ENCODE peak calls at places on chromosomes 12 and 14, in nine cellular contexts. One of them, this sample, is unnamed.
A peak's percentile ranks its signal among the peaks of the same experiment; 100 is the strongest.

GRCh38 chr12:111066744-111067437 is 146.5 kb upstream of the MYL2 start:
- DNase-seq in brain microvascular endothelial cell: no peak
- DNase-seq in left ventricle myocardium inferior: no peak
- DNase-seq in HL-60: peak; percentile 12
- DNase-seq in dorsolateral prefrontal cortex: no peak
- DNase-seq in cardiac muscle cell: no peak
- DNase-seq in heart left ventricle: no peak
- DNase-seq in uterus: no peak
- DNase-seq in heart right ventricle: no peak
- DNase-seq in this sample: no peak

GRCh38 chr12:111699962-111700361 is 14.1 kb downstream of the ACAD10 start:
- DNase-seq in brain microvascular endothelial cell: no peak
- DNase-seq in left ventricle myocardium inferior: no peak
- DNase-seq in HL-60: no peak
- DNase-seq in dorsolateral prefrontal cortex: no peak
- DNase-seq in cardiac muscle cell: no peak
- DNase-seq in heart left ventricle: no peak
- DNase-seq in uterus: no peak
- DNase-seq in heart right ventricle: no peak
- DNase-seq in this sample: no peak

GRCh38 chr12:11765817-11766794 is 116.6 kb downstream of the ETV6 start:
- DNase-seq in brain microvascular endothelial cell: no peak
- DNase-seq in left ventricle myocardium inferior: no peak
- DNase-seq in HL-60: no peak
- DNase-seq in dorsolateral prefrontal cortex: no peak
- DNase-seq in cardiac muscle cell: no peak
- DNase-seq in heart left ventricle: no peak
- DNase-seq in uterus: no peak
- DNase-seq in heart right ventricle: peak; percentile 67
- DNase-seq in this sample: peak; percentile 46

GRCh38 chr14:61749867-61750266 is 12.4 kb upstream of the SNAPC1 start:
- DNase-seq in brain microvascular endothelial cell: no peak
- DNase-seq in left ventricle myocardium inferior: no peak
- DNase-seq in HL-60: no peak
- DNase-seq in dorsolateral prefrontal cortex: no peak
- DNase-seq in cardiac muscle cell: peak; percentile 60
- DNase-seq in heart left ventricle: no peak
- DNase-seq in uterus: no peak
- DNase-seq in heart right ventricle: no peak
- DNase-seq in this sample: no peak

GRCh38 chr14:71361874-71362273 is 454.6 kb downstream of the PCNX1 start:
- DNase-seq in brain microvascular endothelial cell: no peak
- DNase-seq in left ventricle myocardium inferior: no peak
- DNase-seq in HL-60: no peak
- DNase-seq in dorsolateral prefrontal cortex: no peak
- DNase-seq in cardiac muscle cell: no peak
- DNase-seq in heart left ventricle: no peak
- DNase-seq in uterus: no peak
- DNase-seq in heart right ventricle: no peak
- DNase-seq in this sample: no peak

GRCh38 chr12:45669093-45669492 is 60.4 kb upstream of the ARID2 start:
- DNase-seq in brain microvascular endothelial cell: no peak
- DNase-seq in left ventricle myocardium inferior: no peak
- DNase-seq in HL-60: no peak
- DNase-seq in dorsolateral prefrontal cortex: no peak
- DNase-seq in cardiac muscle cell: no peak
- DNase-seq in heart left ventricle: no peak
- DNase-seq in uterus: no peak
- DNase-seq in heart right ventricle: no peak
- DNase-seq in this sample: no peak

GRCh38 chr14:58846682-58847465 is 209.1 kb downstream of the DACT1 start:
- DNase-seq in brain microvascular endothelial cell: no peak
- DNase-seq in left ventricle myocardium inferior: no peak
- DNase-seq in HL-60: no peak
- DNase-seq in dorsolateral prefrontal cortex: no peak
- DNase-seq in cardiac muscle cell: peak; percentile 24
- DNase-seq in heart left ventricle: no peak
- DNase-seq in uterus: no peak
- DNase-seq in heart right ventricle: no peak
- DNase-seq in this sample: no peak

GRCh38 chr14:74326369-74327152 is 21.7 kb upstream of the VRTN start:
- DNase-seq in brain microvascular endothelial cell: no peak
- DNase-seq in left ventricle myocardium inferior: no peak
- DNase-seq in HL-60: no peak
- DNase-seq in dorsolateral prefrontal cortex: no peak
- DNase-seq in cardiac muscle cell: peak; percentile 91
- DNase-seq in heart left ventricle: no peak
- DNase-seq in uterus: no peak
- DNase-seq in heart right ventricle: no peak
- DNase-seq in this sample: no peak

GRCh38 chr14:30373053-30373849 is 185.7 kb upstream of the G2E3 start:
- DNase-seq in brain microvascular endothelial cell: no peak
- DNase-seq in left ventricle myocardium inferior: no peak
- DNase-seq in HL-60: no peak
- DNase-seq in dorsolateral prefrontal cortex: no peak
- DNase-seq in cardiac muscle cell: no peak
- DNase-seq in heart left ventricle: no peak
- DNase-seq in uterus: no peak
- DNase-seq in heart right ventricle: no peak
- DNase-seq in this sample: no peak
- TF ChIP-seq CTCF in brain microvascular endothelial cell: no peak
- TF ChIP-seq CTCF in left ventricle myocardium inferior: no peak
- TF ChIP-seq CTCF in HL-60: no peak
- TF ChIP-seq CTCF in dorsolateral prefrontal cortex: no peak
- TF ChIP-seq CTCF in cardiac muscle cell: no peak
- TF ChIP-seq CTCF in heart left ventricle: no peak
- TF ChIP-seq CTCF in uterus: no peak
- TF ChIP-seq CTCF in heart right ventricle: no peak
- TF ChIP-seq CTCF in this sample: no peak

GRCh38 chr14:100709252-100709955 is 17.3 kb upstream of the DLK1 start:
- DNase-seq in brain microvascular endothelial cell: no peak
- DNase-seq in left ventricle myocardium inferior: peak; percentile 39
- DNase-seq in HL-60: no peak
- DNase-seq in dorsolateral prefrontal cortex: no peak
- DNase-seq in cardiac muscle cell: peak; percentile 52
- DNase-seq in heart left ventricle: no peak
- DNase-seq in uterus: peak; percentile 50
- DNase-seq in heart right ventricle: peak; percentile 32
- DNase-seq in this sample: no peak
- H3K4me3 ChIP-seq in brain microvascular endothelial cell: peak overlapping the region; percentile 27
- H3K4me3 ChIP-seq in left ventricle myocardium inferior: peak overlapping the region; percentile 48
- H3K4me3 ChIP-seq in HL-60: no peak overlapping the region
- H3K4me3 ChIP-seq in dorsolateral prefrontal cortex: peak overlapping the region; percentile 39
- H3K4me3 ChIP-seq in cardiac muscle cell: no peak overlapping the region
- H3K4me3 ChIP-seq in heart left ventricle: no peak overlapping the region
- H3K4me3 ChIP-seq in uterus: no peak overlapping the region
- H3K4me3 ChIP-seq in heart right ventricle: peak overlapping the region; percentile 8
- H3K4me3 ChIP-seq in this sample: peak overlapping the region; percentile 44

DNA sequence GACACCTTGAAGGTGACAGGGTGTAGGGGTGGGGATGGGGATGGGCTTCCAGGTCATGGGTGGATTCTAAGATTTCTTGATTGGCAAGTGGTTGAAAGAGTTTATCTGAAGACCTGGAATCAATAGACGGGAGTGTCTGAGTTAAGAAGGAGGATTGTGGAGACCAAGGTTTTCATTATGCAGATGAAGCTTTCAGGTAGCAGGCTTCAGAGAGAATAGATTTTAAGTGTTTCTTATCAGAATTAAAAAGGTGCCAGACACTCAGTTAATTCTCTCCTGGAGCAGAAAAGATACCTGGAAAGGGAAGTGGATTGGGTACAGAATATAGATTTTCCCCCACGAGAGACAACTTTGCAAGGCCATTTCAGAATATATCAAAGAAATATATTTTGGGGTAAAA is 211.7 kb upstream of the PRICKLE1 start:
- DNase-seq in brain microvascular endothelial cell: no peak
- DNase-seq in left ventricle myocardium inferior: no peak
- DNase-seq in HL-60: no peak
- DNase-seq in dorsolateral prefrontal cortex: no peak
- DNase-seq in cardiac muscle cell: no peak
- DNase-seq in heart left ventricle: no peak
- DNase-seq in uterus: no peak
- DNase-seq in heart right ventricle: no peak
- DNase-seq in this sample: no peak
- H3K27ac ChIP-seq in brain microvascular endothelial cell: no peak overlapping the region
- H3K27ac ChIP-seq in left ventricle myocardium inferior: no peak overlapping the region
- H3K27ac ChIP-seq in HL-60: no peak overlapping the region
- H3K27ac ChIP-seq in dorsolateral prefrontal cortex: no peak overlapping the region
- H3K27ac ChIP-seq in cardiac muscle cell: no peak overlapping the region
- H3K27ac ChIP-seq in heart left ventricle: no peak overlapping the region
- H3K27ac ChIP-seq in uterus: no peak overlapping the region
- H3K27ac ChIP-seq in heart right ventricle: no peak overlapping the region
- H3K27ac ChIP-seq in this sample: no peak overlapping the region

GRCh38 chr12:57487597-57488396 is at the start of gene MARS1:
- DNase-seq in brain microvascular endothelial cell: peak; percentile 95
- DNase-seq in left ventricle myocardium inferior: peak; percentile 93
- DNase-seq in HL-60: peak; percentile 96
- DNase-seq in dorsolateral prefrontal cortex: peak; percentile 94
- DNase-seq in cardiac muscle cell: peak; percentile 96
- DNase-seq in heart left ventricle: peak; percentile 95
- DNase-seq in uterus: peak; percentile 95
- DNase-seq in heart right ventricle: peak; percentile 95
- DNase-seq in this sample: peak; percentile 85
- TF ChIP-seq CTCF in brain microvascular endothelial cell: no peak
- TF ChIP-seq CTCF in left ventricle myocardium inferior: no peak
- TF ChIP-seq CTCF in HL-60: no peak
- TF ChIP-seq CTCF in dorsolateral prefrontal cortex: no peak
- TF ChIP-seq CTCF in cardiac muscle cell: no peak
- TF ChIP-seq CTCF in heart left ventricle: no peak
- TF ChIP-seq CTCF in uterus: peak; percentile 19
- TF ChIP-seq CTCF in heart right ventricle: no peak
- TF ChIP-seq CTCF in this sample: no peak

GRCh38 chr14:22887260-22887989 is 4.4 kb downstream of the REM2 start:
- DNase-seq in brain microvascular endothelial cell: peak; percentile 62
- DNase-seq in left ventricle myocardium inferior: no peak
- DNase-seq in HL-60: no peak
- DNase-seq in dorsolateral prefrontal cortex: no peak
- DNase-seq in cardiac muscle cell: peak; percentile 89
- DNase-seq in heart left ventricle: no peak
- DNase-seq in uterus: peak; percentile 52
- DNase-seq in heart right ventricle: no peak
- DNase-seq in this sample: no peak

GRCh38 chr14:22887990-22888378 is 5.0 kb downstream of the REM2 start:
- DNase-seq in brain microvascular endothelial cell: no peak
- DNase-seq in left ventricle myocardium inferior: no peak
- DNase-seq in HL-60: no peak
- DNase-seq in dorsolateral prefrontal cortex: no peak
- DNase-seq in cardiac muscle cell: no peak
- DNase-seq in heart left ventricle: no peak
- DNase-seq in uterus: no peak
- DNase-seq in heart right ventricle: no peak
- DNase-seq in this sample: no peak

GRCh38 chr14:22886500-22887259 is 3.7 kb downstream of the REM2 start:
- DNase-seq in brain microvascular endothelial cell: peak; percentile 37
- DNase-seq in left ventricle myocardium inferior: peak; percentile 71
- DNase-seq in HL-60: no peak
- DNase-seq in dorsolateral prefrontal cortex: no peak
- DNase-seq in cardiac muscle cell: peak; percentile 78
- DNase-seq in heart left ventricle: peak; percentile 81
- DNase-seq in uterus: peak; percentile 80
- DNase-seq in heart right ventricle: peak; percentile 70
- DNase-seq in this sample: no peak

GRCh38 chr14:22884721-22885523 is 1.9 kb downstream of the REM2 start:
- DNase-seq in brain microvascular endothelial cell: no peak
- DNase-seq in left ventricle myocardium inferior: no peak
- DNase-seq in HL-60: no peak
- DNase-seq in dorsolateral prefrontal cortex: no peak
- DNase-seq in cardiac muscle cell: no peak
- DNase-seq in heart left ventricle: no peak
- DNase-seq in uterus: no peak
- DNase-seq in heart right ventricle: no peak
- DNase-seq in this sample: no peak

DNA sequence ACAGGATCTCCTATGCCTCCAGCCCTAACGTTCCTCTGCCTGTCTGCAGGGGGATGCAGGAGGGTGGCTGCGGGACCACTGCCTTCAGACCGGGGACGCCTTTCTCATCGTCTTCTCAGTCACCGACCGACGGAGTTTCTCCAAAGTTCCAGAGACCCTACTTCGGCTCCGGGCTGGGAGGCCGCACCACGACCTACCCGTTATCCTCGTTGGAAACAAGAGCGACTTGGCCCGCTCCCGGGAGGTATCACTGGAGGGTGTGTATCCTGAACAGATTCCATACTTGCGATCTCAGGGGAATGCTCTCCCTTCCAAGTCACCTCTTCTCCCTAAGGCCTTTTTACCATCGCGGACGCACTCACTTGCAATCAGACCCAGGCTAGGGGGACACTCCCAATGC is 3.0 kb downstream of the REM2 start:
- DNase-seq in brain microvascular endothelial cell: no peak
- DNase-seq in left ventricle myocardium inferior: no peak
- DNase-seq in HL-60: no peak
- DNase-seq in dorsolateral prefrontal cortex: no peak
- DNase-seq in cardiac muscle cell: no peak
- DNase-seq in heart left ventricle: no peak
- DNase-seq in uterus: no peak
- DNase-seq in heart right ventricle: no peak
- DNase-seq in this sample: no peak
- H3K4me3 ChIP-seq in brain microvascular endothelial cell: no peak overlapping the region
- H3K4me3 ChIP-seq in left ventricle myocardium inferior: peak overlapping the region; percentile 72
- H3K4me3 ChIP-seq in HL-60: no peak overlapping the region
- H3K4me3 ChIP-seq in dorsolateral prefrontal cortex: no peak overlapping the region
- H3K4me3 ChIP-seq in cardiac muscle cell: peak overlapping the region; percentile 45
- H3K4me3 ChIP-seq in heart left ventricle: no peak overlapping the region
- H3K4me3 ChIP-seq in uterus: no peak overlapping the region
- H3K4me3 ChIP-seq in heart right ventricle: no peak overlapping the region
- H3K4me3 ChIP-seq in this sample: no peak overlapping the region

This sample was measured in AG04450.